ENCODE peak calls at places on chromosomes 6 and 20, in seven cellular contexts. R, D, P, B, C, W and K are unnamed samples.

GRCh38 chr6:160005861-160006540 is 37.1 kb downstream of the IGF2R start:
- DNase-seq in R (peak), D (peak), P (no peak), B (no peak), C (no peak), W (no peak), K (no peak)

GRCh38 chr20:51337126-51337805 is 205.3 kb downstream of the NFATC2 start:
- DNase-seq in R (no peak), D (no peak), P (no peak), B (no peak), C (no peak), W (no peak), K (no peak)

GRCh38 chr20:58891686-58892125 is 39.2 kb downstream of the GNAS start:
- DNase-seq in R (no peak), D (peak), P (peak), B (no peak), C (peak), W (peak), K (peak)

GRCh38 chr6:167351656-167352354 is 26.9 kb downstream of the TTLL2 start:
- DNase-seq in R (no peak), D (no peak), P (peak), B (no peak), C (no peak), W (no peak), K (no peak)

GRCh38 chr6:158008894-158009891 is 27.5 kb downstream of the SYNJ2 start:
- DNase-seq in R (peak), D (peak), P (peak), B (peak), C (no peak), W (no peak), K (peak)

GRCh38 chr20:33675127-33675954 is 1.1 kb upstream of the NECAB3 start:
- DNase-seq in R (no peak), D (no peak), P (no peak), B (no peak), C (no peak), W (no peak), K (no peak)

GRCh38 chr6:82088978-82089855 is 158.3 kb downstream of the IBTK start:
- DNase-seq in R (peak), D (no peak), P (no peak), B (no peak), C (no peak), W (no peak), K (no peak)

GRCh38 chr6:31659649-31660223 is 842 bp downstream of the C6orf47 start:
- DNase-seq in R (peak), D (no peak), P (no peak), B (no peak), C (no peak), W (no peak), K (peak)

GRCh38 chr6:166713608-166714510 is 86.8 kb upstream of the RPS6KA2 start:
- DNase-seq in R (no peak), D (no peak), P (no peak), B (no peak), C (no peak), W (no peak), K (no peak)

GRCh38 chr20:40532103-40532502 is 156.9 kb downstream of the MAFB start:
- DNase-seq in R (no peak), D (no peak), P (no peak), B (no peak), C (peak), W (peak), K (no peak)

GRCh38 chr6:138689849-138690248 is 83.7 kb upstream of the CCDC28A start:
- DNase-seq in R (peak), D (no peak), P (no peak), B (no peak), C (no peak), W (no peak), K (no peak)

GRCh38 chr6:88380618-88381288 is 214.6 kb upstream of the CNR1 start:
- DNase-seq in R (no peak), D (no peak), P (no peak), B (no peak), C (no peak), W (no peak), K (no peak)